ENCODE peak calls at places on chromosomes 11 and 22, in six cellular contexts. One of them, this sample, is unnamed.
A peak's percentile ranks its signal among the peaks of the same experiment; 100 is the strongest.

GRCh38 chr11:110431212-110432073 is 1.7 kb downstream of the FDX1 start:
- DNase-seq in GM20000: peak; percentile 39
- DNase-seq in T-cell: no peak
- DNase-seq in Caki2: no peak
- DNase-seq in HAP-1: no peak
- DNase-seq in Right ventricle myocardium superior: no peak
- DNase-seq in this sample: peak; percentile 39

GRCh38 chr22:44438481-44439131 is 59.4 kb downstream of the RTL6 start:
- DNase-seq in GM20000: no peak
- DNase-seq in T-cell: no peak
- DNase-seq in Caki2: no peak
- DNase-seq in HAP-1: no peak
- DNase-seq in Right ventricle myocardium superior: no peak
- DNase-seq in this sample: no peak

GRCh38 chr11:33773399-33774355 is 643 bp downstream of the FBXO3 start:
- DNase-seq in GM20000: peak; percentile 45
- DNase-seq in T-cell: peak; percentile 58
- DNase-seq in Caki2: peak; percentile 10
- DNase-seq in HAP-1: peak; percentile 16
- DNase-seq in Right ventricle myocardium superior: no peak
- DNase-seq in this sample: no peak

GRCh38 chr11:12212181-12212820 is 101.9 kb downstream of the MICAL2 start:
- DNase-seq in GM20000: no peak
- DNase-seq in T-cell: no peak
- DNase-seq in Caki2: peak; percentile 73
- DNase-seq in HAP-1: no peak
- DNase-seq in Right ventricle myocardium superior: no peak
- DNase-seq in this sample: no peak

GRCh38 chr11:114137838-114138237 is 78.3 kb downstream of the ZBTB16 start:
- DNase-seq in GM20000: no peak
- DNase-seq in T-cell: no peak
- DNase-seq in Caki2: no peak
- DNase-seq in HAP-1: no peak
- DNase-seq in Right ventricle myocardium superior: peak; percentile 68
- DNase-seq in this sample: no peak

GRCh38 chr11:44927174-44927661 is 23.5 kb downstream of the TP53I11 start:
- DNase-seq in GM20000: peak; percentile 67
- DNase-seq in T-cell: peak; percentile 39
- DNase-seq in Caki2: peak; percentile 44
- DNase-seq in HAP-1: peak; percentile 85
- DNase-seq in Right ventricle myocardium superior: peak; percentile 77
- DNase-seq in this sample: peak; percentile 70

GRCh38 chr11:63915961-63916836 is 765 bp downstream of the RCOR2 start:
- DNase-seq in GM20000: peak; percentile 80
- DNase-seq in T-cell: no peak
- DNase-seq in Caki2: no peak
- DNase-seq in HAP-1: peak; percentile 92
- DNase-seq in Right ventricle myocardium superior: peak; percentile 70
- DNase-seq in this sample: peak; percentile 41

GRCh38 chr22:33188316-33188715 is 130.1 kb upstream of the SYN3 start:
- DNase-seq in GM20000: no peak
- DNase-seq in T-cell: no peak
- DNase-seq in Caki2: no peak
- DNase-seq in HAP-1: no peak
- DNase-seq in Right ventricle myocardium superior: no peak
- DNase-seq in this sample: no peak

GRCh38 chr11:61480936-61481335 is 27.6 kb upstream of the LRRC10B start:
- DNase-seq in GM20000: no peak
- DNase-seq in T-cell: no peak
- DNase-seq in Caki2: peak; percentile 29
- DNase-seq in HAP-1: peak; percentile 66
- DNase-seq in Right ventricle myocardium superior: no peak
- DNase-seq in this sample: no peak

GRCh38 chr11:120974980-120975379 is 48.9 kb upstream of the TBCEL start:
- DNase-seq in GM20000: no peak
- DNase-seq in T-cell: no peak
- DNase-seq in Caki2: no peak
- DNase-seq in HAP-1: no peak
- DNase-seq in Right ventricle myocardium superior: no peak
- DNase-seq in this sample: no peak

GRCh38 chr22:35961480-35961902 is 67.1 kb downstream of the RBFOX2 start:
- DNase-seq in GM20000: no peak
- DNase-seq in T-cell: no peak
- DNase-seq in Caki2: peak; percentile 43
- DNase-seq in HAP-1: peak; percentile 52
- DNase-seq in Right ventricle myocardium superior: no peak
- DNase-seq in this sample: peak; percentile 66

GRCh38 chr11:123798513-123799252 is 7.5 kb downstream of the OR6M1 start:
- DNase-seq in GM20000: no peak
- DNase-seq in T-cell: no peak
- DNase-seq in Caki2: no peak
- DNase-seq in HAP-1: no peak
- DNase-seq in Right ventricle myocardium superior: no peak
- DNase-seq in this sample: no peak

GRCh38 chr22:19991645-19992451 is 24.8 kb downstream of the ARVCF start:
- DNase-seq in GM20000: no peak
- DNase-seq in T-cell: no peak
- DNase-seq in Caki2: no peak
- DNase-seq in HAP-1: no peak
- DNase-seq in Right ventricle myocardium superior: peak; percentile 64
- DNase-seq in this sample: no peak

GRCh38 chr22:22802346-22802970 is 85.2 kb upstream of the IGLL5 start:
- DNase-seq in GM20000: peak; percentile 44
- DNase-seq in T-cell: peak; percentile 31
- DNase-seq in Caki2: no peak
- DNase-seq in HAP-1: peak; percentile 27
- DNase-seq in Right ventricle myocardium superior: no peak
- DNase-seq in this sample: no peak

GRCh38 chr22:26559961-26560575 is 29.9 kb downstream of the TPST2 start:
- DNase-seq in GM20000: no peak
- DNase-seq in T-cell: no peak
- DNase-seq in Caki2: no peak
- DNase-seq in HAP-1: no peak
- DNase-seq in Right ventricle myocardium superior: no peak
- DNase-seq in this sample: no peak

GRCh38 chr11:45158210-45158644 is 11.8 kb downstream of the PRDM11 start:
- DNase-seq in GM20000: no peak
- DNase-seq in T-cell: no peak
- DNase-seq in Caki2: no peak
- DNase-seq in HAP-1: no peak
- DNase-seq in Right ventricle myocardium superior: peak; percentile 65
- DNase-seq in this sample: no peak

GRCh38 chr11:68661014-68661413 is 23.3 kb upstream of the GAL start:
- DNase-seq in GM20000: no peak
- DNase-seq in T-cell: no peak
- DNase-seq in Caki2: no peak
- DNase-seq in HAP-1: no peak
- DNase-seq in Right ventricle myocardium superior: peak; percentile 36
- DNase-seq in this sample: no peak

GRCh38 chr11:92975285-92975684 is 5.8 kb downstream of the MTNR1B start:
- DNase-seq in GM20000: no peak
- DNase-seq in T-cell: no peak
- DNase-seq in Caki2: no peak
- DNase-seq in HAP-1: no peak
- DNase-seq in Right ventricle myocardium superior: no peak
- DNase-seq in this sample: no peak

GRCh38 chr11:35689081-35689996 is 26.8 kb downstream of the TRIM44 start:
- DNase-seq in GM20000: no peak
- DNase-seq in T-cell: no peak
- DNase-seq in Caki2: no peak
- DNase-seq in HAP-1: no peak
- DNase-seq in Right ventricle myocardium superior: no peak
- DNase-seq in this sample: peak; percentile 12

GRCh38 chr11:62721994-62722393 is 5.3 kb downstream of the HNRNPUL2 start:
- DNase-seq in GM20000: no peak
- DNase-seq in T-cell: no peak
- DNase-seq in Caki2: peak; percentile 39
- DNase-seq in HAP-1: no peak
- DNase-seq in Right ventricle myocardium superior: no peak
- DNase-seq in this sample: no peak

GRCh38 chr11:106424111-106424510 is 346.6 kb downstream of the AASDHPPT start:
- DNase-seq in GM20000: no peak
- DNase-seq in T-cell: no peak
- DNase-seq in Caki2: peak; percentile 11
- DNase-seq in HAP-1: no peak
- DNase-seq in Right ventricle myocardium superior: no peak
- DNase-seq in this sample: peak; percentile 78

GRCh38 chr11:12189543-12190235 is 79.3 kb downstream of the MICAL2 start:
- DNase-seq in GM20000: no peak
- DNase-seq in T-cell: peak; percentile 45
- DNase-seq in Caki2: no peak
- DNase-seq in HAP-1: no peak
- DNase-seq in Right ventricle myocardium superior: no peak
- DNase-seq in this sample: no peak